ENCODE peak calls at places on chromosome 12, in four cellular contexts. Z is HCT116, R is H1, Q is HepG2. Y is an unnamed sample.
A peak's percentile ranks its signal among the peaks of the same experiment; 100 is the strongest.

GRCh38 chr12:47729233-47729632 is 3.9 kb upstream of the ENDOU start:
- DNase-seq in Z (no peak), R (no peak), Q (no peak), Y (no peak)

GRCh38 chr12:124917135-124917840 is 2.8 kb upstream of the UBC start:
- DNase-seq in Z (peak; percentile 99), R (peak; percentile 86), Q (peak; percentile 99), Y (peak; percentile 100)

GRCh38 chr12:15772405-15773018 is 16.7 kb downstream of the EPS8 start:
- DNase-seq in R (no peak), Q (peak; percentile 19), Z (no peak), Y (no peak)

GRCh38 chr12:54988402-54989054 is 4.0 kb upstream of the TESPA1 start:
- DNase-seq in Z (no peak), Q (no peak), R (no peak), Y (no peak)

GRCh38 chr12:113051759-113052158 is 4.8 kb upstream of the DTX1 start:
- DNase-seq in Q (no peak), Z (no peak), R (no peak), Y (no peak)

GRCh38 chr12:6887460-6887859 is 14.4 kb upstream of the SPSB2 start:
- DNase-seq in Q (no peak), Z (no peak), R (no peak), Y (no peak)

GRCh38 chr12:39043425-39043824 is 138.0 kb upstream of the CPNE8 start:
- DNase-seq in Z (no peak), R (no peak), Q (no peak), Y (no peak)

GRCh38 chr12:57620936-57621496 is 9.8 kb downstream of the ARHGEF25 start:
- DNase-seq in Q (no peak), R (peak; percentile 68), Z (no peak), Y (no peak)

GRCh38 chr12:13505224-13505623 is 308.7 kb downstream of the EMP1 start:
- DNase-seq in Q (no peak), Z (no peak), R (no peak), Y (no peak)

GRCh38 chr12:113863455-113863845 is 102.7 kb downstream of the RBM19 start:
- DNase-seq in R (no peak), Z (no peak), Q (no peak), Y (no peak)

GRCh38 chr12:104643093-104643646 is 186.4 kb downstream of the CHST11 start:
- DNase-seq in Z (no peak), Q (no peak), R (no peak), Y (no peak)

GRCh38 chr12:68080577-68080976 is 79.0 kb downstream of the IFNG start:
- DNase-seq in R (no peak), Q (no peak), Z (no peak), Y (no peak)

GRCh38 chr12:66627270-66627987 is 51.4 kb downstream of the GRIP1 start:
- DNase-seq in Z (no peak), Q (no peak), R (no peak), Y (no peak)

GRCh38 chr12:116882742-116883141 is 1.5 kb upstream of the HRK start:
- DNase-seq in Q (no peak), Z (no peak), R (no peak), Y (peak; percentile 58)

GRCh38 chr12:31807773-31808097 is 78.9 kb upstream of the AMN1 start:
- DNase-seq in R (no peak), Q (no peak), Z (no peak), Y (no peak)

GRCh38 chr12:57622293-57623245 is 10.4 kb downstream of the B4GALNT1 start:
- DNase-seq in Z (no peak), R (no peak), Q (no peak), Y (no peak)

GRCh38 chr12:70724444-70724843 is 87.2 kb upstream of the PTPRB start:
- DNase-seq in Z (peak; percentile 35), Q (no peak), R (no peak), Y (no peak)

GRCh38 chr12:106429636-106430035 is 72.1 kb downstream of the POLR3B start:
- DNase-seq in Z (no peak), R (no peak), Q (no peak), Y (no peak)

GRCh38 chr12:121893901-121894540 is 5.4 kb downstream of the PSMD9 start:
- DNase-seq in Q (peak; percentile 69), Z (no peak), R (no peak), Y (peak; percentile 71)

GRCh38 chr12:132222096-132222807 is 78.0 kb downstream of the NOC4L start:
- DNase-seq in R (no peak), Z (peak; percentile 71), Q (peak; percentile 28), Y (peak; percentile 74)

GRCh38 chr12:93886533-93887511 is 209.6 kb downstream of the CRADD start:
- DNase-seq in Z (no peak), R (no peak), Q (no peak), Y (no peak)

GRCh38 chr12:111298583-111299436 is 70.1 kb downstream of the PHETA1 start:
- DNase-seq in Z (peak; percentile 33), R (peak; percentile 87), Q (peak; percentile 41), Y (peak; percentile 75)

GRCh38 chr12:45425426-45425825 is 209.5 kb downstream of the ANO6 start:
- DNase-seq in R (no peak), Q (no peak), Z (no peak), Y (no peak)

GRCh38 chr12:43840338-43840737 is 4.5 kb downstream of the TMEM117 start:
- DNase-seq in R (no peak), Z (no peak), Q (peak; percentile 70), Y (peak; percentile 61)
- TF ChIP-seq JUND in R (no peak), Z (no peak), Q (no peak), Y (no peak)

DNA sequence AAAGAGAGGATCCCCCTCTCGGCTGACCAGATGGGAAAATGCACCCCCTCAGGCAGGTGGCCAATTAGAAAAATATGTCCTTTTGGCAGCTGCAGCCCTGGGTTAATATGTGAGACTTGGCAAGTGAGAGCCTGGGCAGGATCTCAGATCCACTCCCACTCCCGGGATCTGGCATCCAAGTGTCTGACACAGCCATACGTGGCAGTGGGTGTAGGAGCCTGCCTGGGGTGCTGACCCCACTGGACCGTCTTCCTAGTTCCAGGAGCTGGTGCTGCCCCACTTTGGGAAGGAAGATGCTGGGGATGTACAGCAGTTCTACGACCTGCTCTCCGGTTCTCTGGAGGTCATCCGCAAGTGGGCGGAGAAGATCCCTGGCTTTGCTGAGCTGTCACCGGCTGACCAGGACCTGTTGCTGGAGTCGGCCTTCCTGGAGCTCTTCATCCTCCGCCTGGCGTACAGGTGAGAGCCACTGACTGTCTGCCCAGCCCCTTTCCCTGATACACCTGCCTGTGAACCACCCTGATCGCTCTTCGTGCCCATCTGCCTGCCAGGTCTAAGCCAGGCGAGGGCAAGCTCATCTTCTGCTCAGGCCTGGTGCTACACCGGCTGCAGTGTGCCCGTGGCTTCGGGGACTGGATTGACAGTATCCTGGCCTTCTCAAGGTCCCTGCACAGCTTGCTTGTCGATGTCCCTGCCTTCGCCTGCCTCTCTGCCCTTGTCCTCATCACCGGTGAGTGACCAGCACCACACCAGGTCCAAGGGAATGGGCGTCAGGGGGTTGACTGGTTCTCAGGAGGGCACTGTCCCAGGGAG is 5.8 kb downstream of the NR4A1 start:
- DNase-seq in R (no peak), Z (no peak), Q (no peak), Y (no peak)
- TF ChIP-seq JUND in R (no peak), Z (no peak), Q (no peak), Y (no peak)

GRCh38 chr12:29771165-29771564 is 12.6 kb downstream of the TMTC1 start:
- DNase-seq in Z (no peak), Q (no peak), R (no peak), Y (no peak)

GRCh38 chr12:29768372-29768771 is 15.4 kb downstream of the TMTC1 start:
- DNase-seq in Z (no peak), R (no peak), Q (no peak), Y (no peak)

GRCh38 chr12:29773076-29773475 is 10.7 kb downstream of the TMTC1 start:
- DNase-seq in Q (no peak), R (no peak), Z (no peak), Y (no peak)

GRCh38 chr12:29769162-29769820 is 14.5 kb downstream of the TMTC1 start:
- DNase-seq in Z (no peak), Q (no peak), R (no peak), Y (no peak)

GRCh38 chr12:29771786-29772185 is 12.0 kb downstream of the TMTC1 start:
- DNase-seq in R (no peak), Z (no peak), Q (no peak), Y (no peak)
- TF ChIP-seq JUND in R (no peak), Z (no peak), Q (no peak), Y (no peak)

GRCh38 chr12:5318874-5319273 is 113.0 kb upstream of the NTF3 start:
- DNase-seq in Q (no peak), Z (peak; percentile 56), R (no peak), Y (no peak)
- TF ChIP-seq JUND in Q (no peak), Z (peak; percentile 45), R (no peak), Y (no peak)

DNA sequence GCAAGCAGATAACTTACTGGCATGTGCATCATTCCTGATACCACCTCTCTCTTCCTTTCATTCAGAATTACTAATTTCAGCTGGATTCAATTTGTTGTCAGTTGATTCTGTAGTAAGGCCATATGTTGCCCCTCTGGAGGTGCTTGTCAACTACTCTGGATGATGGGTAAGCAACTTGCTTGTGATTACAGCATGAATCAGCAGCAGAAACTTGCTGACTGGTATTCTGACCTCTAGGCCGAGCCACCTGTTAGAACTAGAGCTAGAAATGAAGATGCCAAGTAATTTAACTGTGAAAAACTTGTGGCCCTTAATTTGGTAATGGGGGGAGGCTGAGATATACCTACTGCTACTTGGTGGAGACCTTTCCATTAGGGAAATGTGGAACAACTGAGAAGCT is 5.1 kb downstream of the RNF10 start:
- DNase-seq in R (no peak), Z (no peak), Q (no peak), Y (no peak)
- TF ChIP-seq JUND in R (no peak), Z (no peak), Q (no peak), Y (no peak)

DNA sequence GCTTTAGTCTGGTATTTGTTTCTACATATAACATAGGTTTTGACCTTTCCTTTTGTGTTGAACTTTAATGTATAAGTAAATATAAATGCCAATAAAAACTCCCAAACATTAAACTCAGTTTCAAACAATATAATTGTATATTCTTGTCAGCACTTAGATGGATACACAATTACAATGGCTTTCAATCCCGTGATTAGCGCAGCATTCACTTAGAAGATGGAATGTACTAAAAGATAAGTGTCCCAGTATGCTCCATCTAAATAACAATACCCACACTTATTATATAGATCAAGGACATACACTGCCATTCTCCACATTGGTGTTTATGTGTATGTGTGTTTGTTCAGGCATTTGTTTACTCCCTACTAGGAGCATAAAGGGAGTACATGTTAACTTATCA is 193.1 kb downstream of the SOX5 start:
- DNase-seq in Q (no peak), R (no peak), Z (no peak), Y (no peak)
- TF ChIP-seq JUND in Q (no peak), R (no peak), Z (no peak), Y (no peak)

Y was measured in T47D.